ENCODE peak calls at places on chromosome 7, in six cellular contexts. I, F, L, P, D and B are unnamed samples.

GRCh38 chr7:150317748-150318444 is 5.3 kb upstream of the LRRC61 start:
- DNase-seq in I (no peak), F (no peak), L (no peak), P (no peak), D (no peak), B (peak; percentile 8)

GRCh38 chr7:17530741-17531417 is 232.4 kb downstream of the AHR start:
- DNase-seq in I (no peak), F (no peak), L (no peak), P (no peak), D (no peak), B (no peak)

GRCh38 chr7:116582164-116582732 is 57.4 kb downstream of the CAV1 start:
- DNase-seq in I (no peak), F (no peak), L (no peak), P (no peak), D (no peak), B (no peak)

GRCh38 chr7:81810448-81811155 is 40.8 kb upstream of the HGF start:
- DNase-seq in I (no peak), F (no peak), L (peak; percentile 23), P (no peak), D (no peak), B (no peak)

GRCh38 chr7:144534196-144534595 is 130.7 kb upstream of the NOBOX start:
- DNase-seq in I (no peak), F (no peak), L (no peak), P (no peak), D (no peak), B (no peak)

GRCh38 chr7:17437586-17437985 is 139.1 kb downstream of the AHR start:
- DNase-seq in I (no peak), F (no peak), L (no peak), P (no peak), D (no peak), B (no peak)

GRCh38 chr7:117143580-117143979 is 179.3 kb downstream of the WNT2 start:
- DNase-seq in I (no peak), F (no peak), L (no peak), P (no peak), D (no peak), B (no peak)

GRCh38 chr7:131819891-131820290 is 263.5 kb upstream of the PODXL start:
- DNase-seq in I (no peak), F (no peak), L (no peak), P (no peak), D (no peak), B (no peak)

GRCh38 chr7:98133181-98133580 is 26.5 kb downstream of the LMTK2 start:
- DNase-seq in I (no peak), F (no peak), L (no peak), P (peak; percentile 67), D (no peak), B (no peak)

GRCh38 chr7:131654668-131655326 is 98.4 kb upstream of the PODXL start:
- DNase-seq in I (peak; percentile 70), F (peak; percentile 89), L (peak; percentile 94), P (peak; percentile 73), D (peak; percentile 86), B (peak; percentile 81)

GRCh38 chr7:2710256-2710655 is 22.3 kb downstream of the AMZ1 start:
- DNase-seq in I (peak; percentile 44), F (no peak), L (no peak), P (peak; percentile 83), D (no peak), B (no peak)

GRCh38 chr7:95330194-95331003 is 6.1 kb upstream of the PON1 start:
- DNase-seq in I (no peak), F (no peak), L (no peak), P (no peak), D (no peak), B (no peak)

GRCh38 chr7:43650457-43651052 is 67.6 kb downstream of the STK17A start:
- DNase-seq in I (no peak), F (no peak), L (no peak), P (peak; percentile 55), D (no peak), B (no peak)

GRCh38 chr7:131546583-131547111 is 9.8 kb downstream of the PODXL start:
- DNase-seq in I (no peak), F (peak; percentile 57), L (no peak), P (peak; percentile 60), D (no peak), B (no peak)

GRCh38 chr7:27651702-27652101 is 11.0 kb downstream of the HIBADH start:
- DNase-seq in I (no peak), F (no peak), L (no peak), P (no peak), D (no peak), B (no peak)

GRCh38 chr7:86600506-86601290 is 43.0 kb upstream of the GRM3 start:
- DNase-seq in I (no peak), F (no peak), L (no peak), P (no peak), D (no peak), B (no peak)

GRCh38 chr7:154699421-154699820 is 303.5 kb downstream of the PAXIP1 start:
- DNase-seq in I (no peak), F (no peak), L (no peak), P (no peak), D (no peak), B (no peak)

GRCh38 chr7:19116121-19117080 is 1.0 kb downstream of the TWIST1 start:
- DNase-seq in I (no peak), F (peak; percentile 70), L (peak; percentile 11), P (no peak), D (peak; percentile 22), B (no peak)

GRCh38 chr7:81186691-81187090 is 267.8 kb upstream of the SEMA3C start:
- DNase-seq in I (no peak), F (no peak), L (peak; percentile 28), P (no peak), D (no peak), B (no peak)

GRCh38 chr7:100563809-100564400 is 9.8 kb downstream of the SAP25 start:
- DNase-seq in I (peak; percentile 81), F (peak; percentile 89), L (peak; percentile 95), P (peak; percentile 75), D (peak; percentile 86), B (no peak)

GRCh38 chr7:121505021-121505420 is 108.9 kb upstream of the FAM3C start:
- DNase-seq in I (no peak), F (no peak), L (no peak), P (peak; percentile 6), D (no peak), B (no peak)

GRCh38 chr7:30183712-30184372 is 49.1 kb downstream of the MTURN start:
- DNase-seq in I (no peak), F (no peak), L (no peak), P (no peak), D (no peak), B (no peak)

GRCh38 chr7:149743481-149743880 is 29.9 kb downstream of the ZNF467 start:
- DNase-seq in I (no peak), F (no peak), L (no peak), P (no peak), D (no peak), B (no peak)

GRCh38 chr7:123864438-123864837 is 19.5 kb downstream of the HYAL4 start:
- DNase-seq in I (no peak), F (no peak), L (no peak), P (no peak), D (no peak), B (no peak)

GRCh38 chr7:92088266-92088665 is 46.0 kb downstream of the CYP51A1 start:
- DNase-seq in I (no peak), F (no peak), L (no peak), P (no peak), D (no peak), B (no peak)
- H3K27ac ChIP-seq in I (no peak overlapping the region), F (no peak overlapping the region), L (no peak overlapping the region), P (no peak overlapping the region), D (no peak overlapping the region), B (no peak overlapping the region)

DNA sequence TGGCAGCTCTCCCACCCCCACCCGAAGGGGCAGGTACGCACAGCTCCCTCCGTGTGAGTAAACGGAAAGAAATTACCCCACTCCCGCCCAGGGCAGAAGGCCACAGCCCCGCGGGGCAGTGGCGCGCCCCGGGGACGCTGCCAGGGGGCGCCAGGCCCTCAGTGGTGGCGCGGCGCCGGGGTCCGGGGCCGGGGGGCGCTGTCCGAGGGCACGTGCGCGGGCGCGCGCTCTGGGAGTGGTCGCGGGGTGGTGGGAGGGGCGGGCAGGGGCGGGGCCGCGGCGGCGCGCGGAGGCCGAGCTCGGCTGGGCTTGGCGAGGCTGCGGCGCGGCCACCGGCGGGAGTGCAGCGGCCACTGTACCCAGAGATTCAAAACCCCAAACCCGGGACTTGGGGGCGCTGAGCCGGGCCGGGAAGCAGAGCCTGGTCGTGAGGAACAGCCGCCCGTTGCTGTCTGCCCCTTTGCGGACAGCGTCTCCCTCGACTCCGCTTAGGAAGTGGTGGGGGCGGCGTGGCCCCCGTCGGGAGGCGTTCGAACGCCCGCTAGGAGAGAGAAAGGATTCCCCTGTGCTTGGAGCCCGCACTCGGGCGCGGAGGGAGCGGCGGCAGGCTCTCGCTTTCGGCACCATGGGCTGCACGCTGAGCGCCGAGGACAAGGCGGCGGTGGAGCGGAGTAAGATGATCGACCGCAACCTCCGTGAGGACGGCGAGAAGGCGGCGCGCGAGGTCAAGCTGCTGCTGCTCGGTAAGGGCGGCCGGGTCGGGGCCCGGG is at the start of gene GNAI1:
- DNase-seq in I (no peak), F (peak; percentile 84), L (no peak), P (no peak), D (peak; percentile 37), B (peak; percentile 85)
- TF ChIP-seq CTCF in I (peak; percentile 17), F (no peak), L (peak; percentile 34), P (no peak), D (peak; percentile 30), B (no peak)

GRCh38 chr7:76106893-76107292 is 59.0 kb downstream of the MDH2 start:
- DNase-seq in I (no peak), F (no peak), L (no peak), P (no peak), D (no peak), B (no peak)

DNA sequence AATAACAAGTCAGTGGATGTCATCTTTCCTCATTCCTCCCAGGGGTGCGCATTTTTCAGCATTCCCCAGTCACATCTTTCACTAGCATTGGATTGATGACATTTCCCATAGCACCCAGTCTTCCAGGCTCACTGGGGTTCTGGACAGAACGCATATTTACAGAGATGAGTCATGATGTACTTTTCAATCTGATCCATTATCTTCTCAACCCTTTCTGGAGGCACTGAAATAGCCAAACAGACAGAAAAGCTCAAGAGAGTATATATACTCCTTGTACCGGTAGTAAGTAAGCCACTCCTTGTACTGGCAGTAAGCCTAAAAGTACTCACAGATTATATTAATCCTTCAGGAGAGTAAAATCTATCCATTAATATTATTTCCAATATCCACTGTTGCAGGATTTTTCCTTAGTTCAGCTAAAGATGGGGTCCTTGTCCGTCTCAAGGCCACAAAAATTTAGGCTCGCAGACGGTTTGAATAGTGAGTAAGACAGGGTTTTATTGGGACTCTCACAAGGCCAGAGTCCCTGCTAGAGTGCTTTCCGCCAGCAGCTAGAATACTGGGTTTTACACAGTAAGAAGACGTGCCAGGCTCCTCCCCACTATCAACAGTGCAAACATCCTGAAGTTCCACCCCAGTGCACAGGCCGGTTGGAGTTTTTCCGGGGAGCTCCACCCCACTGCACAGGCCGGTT is 60.8 kb downstream of the MDH2 start:
- DNase-seq in I (no peak), F (peak; percentile 70), L (peak; percentile 25), P (peak; percentile 51), D (peak; percentile 28), B (no peak)
- H3K27ac ChIP-seq in I (no peak overlapping the region), F (peak overlapping the region; percentile 60), L (no peak overlapping the region), P (no peak overlapping the region), D (no peak overlapping the region), B (no peak overlapping the region)

GRCh38 chr7:76381814-76382213 is 23.0 kb upstream of the YWHAG start:
- DNase-seq in I (no peak), F (no peak), L (no peak), P (no peak), D (no peak), B (no peak)
- TF ChIP-seq CTCF in I (no peak), F (no peak), L (no peak), P (no peak), D (no peak), B (no peak)